ENCODE peak calls at places on chromosomes 7 and 10, in ten cellular contexts. C, T, R, J, E, X, N, G, S and Z are unnamed samples.

GRCh38 chr10:102462512-102463054 is 11.2 kb upstream of the C10orf95 start:
- DNase-seq in C (no peak), T (no peak), R (no peak), J (no peak), E (no peak), X (no peak), N (no peak), G (no peak), S (no peak), Z (no peak)

GRCh38 chr10:16386855-16387254 is 50.0 kb upstream of the PTER start:
- DNase-seq in C (no peak), T (no peak), R (no peak), J (no peak), E (no peak), X (no peak), N (no peak), G (no peak), S (no peak), Z (no peak)

GRCh38 chr10:45371555-45371954 is 2.5 kb upstream of the ALOX5 start:
- DNase-seq in C (no peak), T (no peak), R (no peak), J (no peak), E (no peak), X (no peak), N (no peak), G (no peak), S (no peak), Z (no peak)

GRCh38 chr10:525565-526315 is 163.7 kb downstream of the DIP2C start:
- DNase-seq in C (no peak), T (no peak), R (no peak), J (no peak), E (no peak), X (no peak), N (peak; percentile 61), G (no peak), S (no peak), Z (no peak)

GRCh38 chr10:131578472-131578970 is 267.0 kb upstream of the TCERG1L start:
- DNase-seq in C (no peak), T (no peak), R (no peak), J (no peak), E (no peak), X (no peak), N (no peak), G (no peak), S (no peak), Z (no peak)

GRCh38 chr7:133853706-133854276 is 273.3 kb upstream of the LRGUK start:
- DNase-seq in C (peak; percentile 82), T (peak; percentile 72), R (no peak), J (peak; percentile 54), E (peak; percentile 28), X (peak; percentile 35), N (peak; percentile 90), G (no peak), S (peak; percentile 62), Z (peak; percentile 53)

GRCh38 chr10:94292448-94293118 is 70.2 kb downstream of the NOC3L start:
- DNase-seq in C (no peak), T (peak; percentile 62), R (peak; percentile 78), J (no peak), E (peak; percentile 29), X (peak; percentile 16), N (peak; percentile 73), G (peak; percentile 28), S (peak; percentile 44), Z (no peak)

GRCh38 chr7:116955801-116956514 is 2.7 kb downstream of the ST7 start:
- DNase-seq in C (no peak), T (no peak), R (no peak), J (no peak), E (peak; percentile 20), X (no peak), N (no peak), G (peak; percentile 19), S (peak; percentile 8), Z (peak; percentile 15)

GRCh38 chr7:75966209-75966961 is 28.0 kb downstream of the TMEM120A start:
- DNase-seq in C (no peak), T (peak; percentile 35), R (no peak), J (no peak), E (peak; percentile 75), X (no peak), N (no peak), G (peak; percentile 78), S (no peak), Z (no peak)

GRCh38 chr7:22267989-22268615 is 88.9 kb downstream of the RAPGEF5 start:
- DNase-seq in C (no peak), T (no peak), R (no peak), J (no peak), E (no peak), X (no peak), N (no peak), G (no peak), S (no peak), Z (no peak)

GRCh38 chr10:4652111-4653010 is 173.6 kb upstream of the AKR1E2 start:
- DNase-seq in C (no peak), T (no peak), R (no peak), J (no peak), E (no peak), X (no peak), N (no peak), G (no peak), S (no peak), Z (no peak)

GRCh38 chr10:3494131-3494878 is 290.7 kb downstream of the KLF6 start:
- DNase-seq in C (no peak), T (no peak), R (no peak), J (no peak), E (peak; percentile 34), X (no peak), N (peak; percentile 18), G (peak; percentile 55), S (no peak), Z (no peak)

GRCh38 chr10:104246981-104247380 is 7.7 kb upstream of the GSTO1 start:
- DNase-seq in C (no peak), T (no peak), R (no peak), J (no peak), E (no peak), X (no peak), N (peak; percentile 57), G (no peak), S (no peak), Z (no peak)

GRCh38 chr7:387132-388022 is 97.4 kb downstream of the FOXL3 start:
- DNase-seq in C (no peak), T (no peak), R (peak; percentile 18), J (no peak), E (no peak), X (peak; percentile 5), N (no peak), G (peak; percentile 2), S (no peak), Z (no peak)

DNA sequence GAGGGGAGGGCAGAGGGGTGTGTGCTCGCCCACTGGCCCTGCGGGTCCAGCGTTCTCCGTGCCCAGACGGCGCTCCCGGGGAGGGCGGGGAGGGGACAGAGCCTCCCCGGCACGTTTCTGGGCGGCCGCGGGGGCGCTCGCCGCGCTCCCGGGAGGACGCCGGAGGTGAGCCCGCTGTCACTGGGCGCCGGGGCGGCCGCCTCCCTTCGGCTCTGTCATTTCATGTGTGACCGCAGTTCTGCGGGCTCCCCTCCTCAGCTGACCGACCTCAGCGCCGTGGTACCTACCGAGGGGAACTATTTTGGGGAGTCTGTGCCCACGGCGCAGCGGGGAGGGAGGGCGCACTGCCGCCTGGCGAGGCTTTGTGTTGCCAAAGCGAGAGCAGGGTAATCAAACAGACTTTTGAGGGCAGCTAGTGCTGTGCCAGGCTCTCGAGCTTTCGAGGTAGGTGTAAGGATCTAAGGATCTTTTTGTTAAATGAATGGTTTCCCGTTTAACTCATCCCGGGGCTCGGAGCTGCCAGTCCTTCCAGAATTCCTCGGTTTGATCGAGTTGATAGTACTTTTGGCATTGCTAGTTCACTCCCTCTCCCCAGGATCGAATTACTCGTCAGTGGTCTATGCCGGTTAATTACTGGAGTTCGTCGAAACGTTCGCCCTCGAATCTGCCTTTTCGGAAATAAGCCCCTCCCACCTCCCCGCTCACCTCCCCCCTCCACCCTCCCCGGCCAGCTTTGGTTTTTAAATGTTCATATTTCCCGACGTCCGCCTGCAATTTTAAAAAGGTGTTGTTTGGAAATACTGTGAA is 1.9 kb downstream of the ARID5B start:
- DNase-seq in C (peak; percentile 25), T (peak; percentile 44), R (peak; percentile 83), J (peak; percentile 42), E (peak; percentile 69), X (peak; percentile 76), N (peak; percentile 55), G (peak; percentile 58), S (peak; percentile 61), Z (peak; percentile 66)
- TF ChIP-seq POLR2A in C (no peak), T (peak; percentile 15), R (no peak), J (no peak), E (no peak), X (peak; percentile 72), N (no peak), G (peak; percentile 51), S (no peak), Z (peak; percentile 43)

GRCh38 chr10:124663766-124664360 is 80.3 kb downstream of the FAM53B start:
- DNase-seq in C (no peak), T (no peak), R (no peak), J (no peak), E (no peak), X (no peak), N (no peak), G (no peak), S (no peak), Z (no peak)
- H3K27ac ChIP-seq in C (no peak overlapping the region), T (no peak overlapping the region), R (peak overlapping the region; percentile 28), J (no peak overlapping the region), E (peak overlapping the region; percentile 41), X (no peak overlapping the region), N (no peak overlapping the region), G (no peak overlapping the region), S (no peak overlapping the region), Z (no peak overlapping the region)

GRCh38 chr7:2362385-2363088 is 7.9 kb downstream of the EIF3B start:
- DNase-seq in C (no peak), T (no peak), R (no peak), J (no peak), E (no peak), X (no peak), N (no peak), G (no peak), S (no peak), Z (no peak)
- H3K4me1 ChIP-seq in C (peaks cover 7% of the 10 kb centered on the region), T (no peaks in the 10 kb centered on the region), R (peaks cover 19% of the 10 kb centered on the region), J (peaks cover 2% of the 10 kb centered on the region), E (peaks cover 23% of the 10 kb centered on the region), X (peaks cover 5% of the 10 kb centered on the region), N (peaks cover 3% of the 10 kb centered on the region), G (peaks cover 8% of the 10 kb centered on the region), S (no peaks in the 10 kb centered on the region), Z (peaks cover 33% of the 10 kb centered on the region)

DNA sequence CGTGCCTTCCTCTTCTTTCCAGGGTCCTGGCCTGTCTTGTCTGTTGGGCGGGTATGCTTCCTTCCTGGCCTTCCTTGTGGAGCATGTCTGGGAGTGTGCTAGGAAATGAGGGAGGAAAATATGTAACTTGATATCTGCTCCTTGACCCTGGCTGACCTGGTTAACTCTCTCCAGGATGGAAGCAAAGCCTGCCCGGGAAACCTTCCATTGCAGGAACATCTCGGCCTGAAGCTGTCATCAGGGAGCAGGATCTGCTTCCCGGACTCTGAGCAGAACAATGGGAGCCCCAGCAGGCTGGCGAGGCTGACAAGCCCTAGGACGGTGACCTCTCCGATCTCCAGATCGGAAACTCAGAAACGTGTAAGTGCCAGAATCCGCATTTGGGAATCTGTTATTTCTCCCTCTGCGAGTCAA is 340.3 kb downstream of the FRMD4A start:
- DNase-seq in C (no peak), T (no peak), R (no peak), J (no peak), E (peak; percentile 21), X (no peak), N (peak; percentile 14), G (peak; percentile 48), S (no peak), Z (no peak)
- TF ChIP-seq POLR2A in C (no peak), T (no peak), R (no peak), J (no peak), E (no peak), X (no peak), N (no peak), G (no peak), S (no peak), Z (no peak)